ENCODE peak calls at places on chromosomes 6 and 20, in ten cellular contexts. J is GM06990, Y is astrocyte of the spinal cord, R is cardiac muscle cell, Q is ascending aorta, S is body of pancreas, B is cardiac fibroblast, V is AG04450, G is brain microvascular endothelial cell, M is epithelial cell of proximal tubule. U is an unnamed sample.

GRCh38 chr20:46349742-46350056 is 41.4 kb upstream of the CDH22 start:
- DNase-seq in J (no peak), Y (no peak), R (no peak), Q (no peak), S (no peak), B (no peak), V (no peak), G (no peak), M (no peak), U (no peak)

GRCh38 chr20:51678041-51678697 is 90.0 kb downstream of the ATP9A start:
- DNase-seq in J (no peak), Y (peak), R (no peak), Q (no peak), S (peak), B (peak), V (no peak), G (no peak), M (no peak), U (no peak)

GRCh38 chr6:20791932-20792331 is 257.7 kb downstream of the CDKAL1 start:
- DNase-seq in J (no peak), Y (peak), R (no peak), Q (no peak), S (no peak), B (peak), V (no peak), G (no peak), M (no peak), U (no peak)

GRCh38 chr6:20028143-20028542 is 184.1 kb downstream of the MBOAT1 start:
- DNase-seq in J (no peak), Y (no peak), R (no peak), Q (no peak), S (no peak), B (no peak), V (no peak), G (no peak), M (no peak), U (no peak)

GRCh38 chr6:15739353-15739752 is 76.5 kb upstream of the DTNBP1 start:
- DNase-seq in J (no peak), Y (no peak), R (no peak), Q (no peak), S (no peak), B (no peak), V (no peak), G (no peak), M (no peak), U (no peak)

GRCh38 chr20:46619445-46619844 is 31.8 kb downstream of the SLC13A3 start:
- DNase-seq in J (no peak), Y (no peak), R (peak), Q (no peak), S (no peak), B (no peak), V (no peak), G (no peak), M (no peak), U (no peak)

GRCh38 chr6:25014375-25014774 is 78.6 kb upstream of the RIPOR2 start:
- DNase-seq in J (no peak), Y (no peak), R (no peak), Q (no peak), S (no peak), B (no peak), V (no peak), G (no peak), M (no peak), U (no peak)

GRCh38 chr6:45522486-45522885 is 144.8 kb upstream of the SUPT3H start:
- DNase-seq in J (no peak), Y (no peak), R (no peak), Q (no peak), S (no peak), B (no peak), V (no peak), G (no peak), M (no peak), U (no peak)

GRCh38 chr6:14726816-14727493 is 518.9 kb upstream of the JARID2 start:
- DNase-seq in J (no peak), Y (no peak), R (no peak), Q (no peak), S (no peak), B (peak), V (no peak), G (no peak), M (no peak), U (no peak)

GRCh38 chr6:133947302-133947900 is 5.6 kb upstream of the TBPL1 start:
- DNase-seq in J (no peak), Y (no peak), R (no peak), Q (no peak), S (peak), B (no peak), V (no peak), G (no peak), M (peak), U (peak)

GRCh38 chr6:137810554-137811120 is 56.4 kb upstream of the TNFAIP3 start:
- DNase-seq in J (no peak), Y (no peak), R (no peak), Q (no peak), S (no peak), B (no peak), V (no peak), G (no peak), M (no peak), U (no peak)

GRCh38 chr6:63804381-63804956 is 168.9 kb downstream of the PHF3 start:
- DNase-seq in J (no peak), Y (peak), R (no peak), Q (no peak), S (no peak), B (peak), V (peak), G (peak), M (peak), U (no peak)

GRCh38 chr6:89116702-89117101 is 1.2 kb downstream of the SRSF12 start:
- DNase-seq in J (no peak), Y (no peak), R (no peak), Q (no peak), S (no peak), B (no peak), V (no peak), G (no peak), M (no peak), U (no peak)
- H3K4me3 ChIP-seq in J (no peak), Y (no peak), R (peak), Q (peak), S (peak), B (no peak), V (no peak), G (no peak), M (peak), U (no peak)

GRCh38 chr6:166541366-166541765 is 45.1 kb downstream of the RAMACL start:
- DNase-seq in J (no peak), Y (no peak), R (no peak), Q (no peak), S (no peak), B (no peak), V (no peak), G (no peak), M (no peak), U (no peak)
- TF ChIP-seq CTCF in J (no peak), Y (no peak), R (no peak), Q (no peak), S (no peak), B (no peak), V (no peak), G (no peak), M (no peak), U (no peak)

DNA sequence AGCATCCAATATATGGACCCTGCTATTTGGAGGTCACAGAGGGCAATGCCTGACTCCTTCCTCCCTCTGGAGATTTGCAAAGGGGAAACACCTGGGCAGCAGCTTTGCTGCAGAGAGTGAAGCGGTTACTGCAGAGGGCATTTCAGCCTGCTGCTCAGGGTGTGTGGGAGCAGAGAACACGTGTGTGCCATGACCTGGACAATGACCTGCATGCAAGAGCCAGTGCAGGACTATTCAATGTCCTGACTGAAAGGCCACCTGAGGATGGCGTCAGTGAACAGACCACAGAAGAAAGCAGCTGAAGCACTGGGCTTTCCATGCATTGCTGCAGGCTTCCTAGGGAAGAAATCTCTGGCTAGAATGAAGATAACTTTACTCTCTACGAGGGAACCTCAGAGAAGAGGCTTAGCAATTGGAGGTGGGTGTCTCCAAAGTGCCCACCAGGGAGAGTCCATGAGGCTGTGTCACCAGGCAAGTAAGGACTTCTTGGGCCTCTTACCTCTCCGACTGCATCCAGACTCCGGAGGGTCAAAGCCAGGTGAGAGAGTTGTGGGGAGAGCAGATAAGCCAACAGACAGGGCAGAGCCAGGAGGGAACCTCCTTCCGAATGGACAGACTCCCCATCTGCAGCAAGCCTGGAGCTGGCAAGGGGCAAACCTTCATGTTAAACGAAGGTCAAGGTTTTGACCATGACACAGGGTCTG is 52.9 kb upstream of the PMEPA1 start:
- DNase-seq in J (no peak), Y (no peak), R (no peak), Q (peak), S (no peak), B (no peak), V (no peak), G (no peak), M (no peak), U (no peak)
- H3K4me3 ChIP-seq in J (no peak), Y (no peak), R (no peak), Q (no peak), S (no peak), B (no peak), V (no peak), G (no peak), M (no peak), U (peak)

GRCh38 chr20:63641146-63641791 is 12.0 kb downstream of the STMN3 start:
- DNase-seq in J (peak), Y (peak), R (no peak), Q (no peak), S (no peak), B (no peak), V (no peak), G (peak), M (no peak), U (no peak)

GRCh38 chr20:63643499-63643898 is 9.7 kb downstream of the STMN3 start:
- DNase-seq in J (no peak), Y (no peak), R (no peak), Q (no peak), S (no peak), B (no peak), V (no peak), G (no peak), M (no peak), U (no peak)

GRCh38 chr20:63642518-63643247 is 10.5 kb downstream of the STMN3 start:
- DNase-seq in J (no peak), Y (no peak), R (peak), Q (no peak), S (peak), B (no peak), V (no peak), G (no peak), M (no peak), U (no peak)

GRCh38 chr20:63640086-63640485 is 13.1 kb downstream of the STMN3 start:
- DNase-seq in J (no peak), Y (no peak), R (no peak), Q (no peak), S (no peak), B (no peak), V (no peak), G (no peak), M (no peak), U (no peak)

DNA sequence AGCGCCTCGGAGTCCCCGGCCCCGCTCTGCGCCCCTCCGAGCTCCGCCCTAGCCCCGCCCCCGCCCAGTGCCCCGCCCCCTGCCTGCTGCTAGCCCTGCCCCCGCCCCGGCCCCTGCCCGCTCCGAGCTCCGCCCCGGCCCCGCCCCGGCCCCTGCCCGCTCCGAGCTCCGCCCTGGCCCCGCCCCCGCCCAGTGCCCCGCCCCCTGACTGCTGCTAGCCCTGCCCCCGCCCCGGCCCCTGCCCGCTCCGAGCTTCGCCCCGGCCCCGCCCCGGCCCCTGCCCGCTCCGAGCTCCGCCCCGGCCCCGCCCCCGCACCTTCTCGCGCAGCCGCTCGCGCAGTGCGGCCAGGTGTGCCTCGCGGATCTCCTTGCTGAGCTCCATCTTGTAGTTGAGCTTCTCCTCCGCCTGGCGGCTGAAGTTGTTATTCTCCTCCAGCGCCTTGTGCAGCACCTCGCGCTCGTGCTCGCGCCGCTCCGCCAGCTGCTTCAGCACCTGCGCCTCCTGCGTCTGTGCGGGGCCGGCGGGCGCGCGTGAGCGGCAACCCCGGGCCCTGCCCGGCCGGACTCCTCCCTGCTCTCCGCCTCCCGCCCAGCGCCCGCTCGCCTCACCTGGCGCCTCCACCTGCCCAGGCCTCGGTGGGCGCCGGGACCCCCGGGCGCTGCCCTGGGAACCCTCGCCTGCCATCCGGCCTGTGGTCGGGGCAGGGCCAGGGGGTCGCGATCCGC is 11.3 kb downstream of the STMN3 start:
- DNase-seq in J (peak), Y (peak), R (peak), Q (peak), S (peak), B (peak), V (no peak), G (peak), M (no peak), U (peak)
- TF ChIP-seq CTCF in J (peak), Y (peak), R (peak), Q (no peak), S (peak), B (peak), V (peak), G (peak), M (peak), U (peak)

GRCh38 chr20:63777614-63778013 is 38.0 kb downstream of the SLC2A4RG start:
- DNase-seq in J (no peak), Y (no peak), R (no peak), Q (no peak), S (no peak), B (no peak), V (no peak), G (no peak), M (no peak), U (no peak)

GRCh38 chr20:63773571-63774347 is 34.2 kb downstream of the SLC2A4RG start:
- DNase-seq in J (no peak), Y (no peak), R (no peak), Q (no peak), S (no peak), B (no peak), V (no peak), G (no peak), M (no peak), U (no peak)

GRCh38 chr20:63772781-63773520 is 33.4 kb downstream of the SLC2A4RG start:
- DNase-seq in J (no peak), Y (no peak), R (no peak), Q (no peak), S (no peak), B (no peak), V (no peak), G (no peak), M (peak), U (no peak)

GRCh38 chr20:63774348-63774735 is 34.8 kb downstream of the SLC2A4RG start:
- DNase-seq in J (no peak), Y (no peak), R (no peak), Q (no peak), S (no peak), B (no peak), V (no peak), G (no peak), M (no peak), U (no peak)

DNA sequence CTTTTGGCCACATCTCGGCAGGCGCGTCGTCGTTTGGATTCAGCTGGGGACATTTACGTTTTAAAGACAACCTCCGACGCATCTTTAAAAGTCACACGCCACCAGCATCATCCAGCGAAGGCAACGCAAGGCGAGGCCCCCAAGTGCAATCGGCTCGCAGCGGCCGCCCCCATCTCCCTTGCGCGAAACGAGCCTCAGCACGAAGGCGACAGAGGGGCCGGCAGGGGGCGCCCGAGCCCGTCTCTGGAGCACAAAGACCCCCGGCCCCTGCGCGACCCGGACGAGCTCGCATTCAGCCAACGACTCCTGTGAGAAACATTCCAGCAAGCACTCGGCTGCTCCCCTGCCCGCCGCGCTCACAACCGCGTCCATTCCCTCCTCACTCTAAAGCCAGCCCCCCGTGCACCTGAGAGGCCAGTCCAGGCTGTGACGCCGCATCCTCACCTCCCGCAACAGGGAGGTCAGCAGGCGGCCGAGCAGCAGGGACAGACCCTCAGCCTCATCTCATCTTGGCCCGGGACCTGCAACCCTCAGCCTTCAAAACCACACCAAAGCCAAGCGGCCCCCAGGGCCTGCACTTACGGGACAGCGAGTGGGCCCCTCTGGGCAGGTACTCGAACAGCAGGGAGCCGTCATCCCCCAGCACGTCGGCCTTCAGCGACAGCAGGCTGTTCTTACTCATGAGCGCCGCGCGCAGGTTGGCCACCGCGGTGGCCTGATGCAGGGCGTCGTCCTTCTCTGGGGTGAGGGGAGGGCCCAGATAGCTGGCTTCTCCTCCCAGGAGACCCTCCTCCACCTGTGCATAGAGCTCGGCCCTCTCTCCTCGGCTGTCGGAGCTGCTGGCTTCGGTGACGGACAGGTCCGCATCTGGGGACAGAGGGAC is 35.8 kb downstream of the SLC2A4RG start:
- DNase-seq in J (no peak), Y (peak), R (peak), Q (no peak), S (peak), B (peak), V (no peak), G (peak), M (no peak), U (no peak)
- H3K4me3 ChIP-seq in J (no peak), Y (peak), R (no peak), Q (no peak), S (no peak), B (peak), V (peak), G (peak), M (no peak), U (no peak)

DNA sequence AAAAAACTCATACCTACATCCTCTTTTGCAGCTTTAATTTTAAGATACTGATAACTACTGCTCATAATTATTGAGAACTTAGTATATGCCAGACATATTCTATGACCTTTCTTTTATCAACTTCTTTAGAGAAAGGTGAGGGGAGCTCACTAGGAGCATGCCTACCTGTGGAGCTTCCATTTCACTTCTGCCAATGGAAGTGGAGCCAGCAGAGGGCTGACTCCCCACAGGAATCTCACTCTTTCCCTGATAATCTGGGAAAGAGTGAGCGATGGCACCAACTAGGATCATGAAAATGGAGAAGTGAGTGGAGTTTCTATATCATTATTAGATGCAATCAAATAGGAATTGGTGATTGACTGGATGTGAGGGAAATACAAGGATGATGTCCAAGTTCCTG is 484.9 kb downstream of the LMBRD1 start:
- DNase-seq in J (no peak), Y (no peak), R (no peak), Q (no peak), S (no peak), B (no peak), V (no peak), G (no peak), M (no peak), U (no peak)
- TF ChIP-seq CTCF in J (no peak), Y (no peak), R (no peak), Q (no peak), S (no peak), B (no peak), V (no peak), G (no peak), M (no peak), U (peak)